ENCODE peak calls at places on chromosomes 1 and 21, in five cellular contexts. D is HFF-Myc, Z is foreskin fibroblast, Q is OCI-LY7, E is bronchial epithelial cell. G is an unnamed sample.

GRCh38 chr1:20964540-20965484 is 177.7 kb upstream of the HP1BP3 start:
- DNase-seq in D (no peak), Z (no peak), Q (peak), E (no peak), G (peak)

GRCh38 chr1:191348328-191348727 is 809.9 kb upstream of the RGS18 start:
- DNase-seq in D (no peak), E (no peak), Z (no peak), Q (no peak), G (no peak)

GRCh38 chr21:39000496-39000895 is 182.8 kb downstream of the PSMG1 start:
- DNase-seq in D (no peak), Z (no peak), Q (no peak), E (peak), G (no peak)

GRCh38 chr1:220734571-220735326 is 13.4 kb upstream of the MTARC2 start:
- DNase-seq in E (peak), Q (no peak), D (peak), Z (peak), G (no peak)

GRCh38 chr1:57850572-57850971 is 426.7 kb upstream of the DAB1 start:
- DNase-seq in E (no peak), D (no peak), Q (no peak), Z (no peak), G (no peak)

GRCh38 chr1:238811211-238811610 is 575.2 kb upstream of the CHRM3 start:
- DNase-seq in Z (no peak), D (no peak), E (no peak), Q (no peak), G (no peak)

GRCh38 chr1:7380712-7381111 is 390.4 kb upstream of the VAMP3 start:
- DNase-seq in Z (no peak), D (no peak), Q (no peak), E (no peak), G (no peak)

GRCh38 chr1:171366099-171366498 is 52.1 kb downstream of the FMO4 start:
- DNase-seq in Q (no peak), Z (peak), E (peak), D (no peak), G (no peak)

GRCh38 chr21:43193651-43194302 is 25.0 kb downstream of the CRYAA start:
- DNase-seq in E (peak), D (peak), Q (peak), Z (peak), G (peak)

GRCh38 chr1:207644852-207645631 is at the start of gene CR1L:
- DNase-seq in E (peak), Q (no peak), D (no peak), Z (peak), G (peak)

GRCh38 chr1:166197597-166197996 is 30.8 kb upstream of the FAM78B start:
- DNase-seq in Z (no peak), D (no peak), Q (no peak), E (peak), G (no peak)

GRCh38 chr1:41468082-41468762 is 16.3 kb downstream of the EDN2 start:
- DNase-seq in Q (no peak), D (no peak), Z (no peak), E (no peak), G (no peak)

GRCh38 chr1:1777510-1777909 is 760 bp downstream of the NADK start:
- DNase-seq in E (no peak), Z (peak), Q (peak), D (no peak), G (peak)

GRCh38 chr21:31511258-31511657 is 148.2 kb upstream of the SOD1 start:
- DNase-seq in Z (no peak), Q (no peak), E (no peak), D (no peak), G (no peak)

GRCh38 chr21:27371688-27372331 is 404.9 kb upstream of the ADAMTS5 start:
- DNase-seq in Q (no peak), E (peak), D (no peak), Z (no peak), G (no peak)

GRCh38 chr1:8661185-8662110 is 156.0 kb downstream of the RERE start:
- DNase-seq in E (peak), D (peak), Q (no peak), Z (peak), G (peak)

GRCh38 chr1:205994342-205994741 is 8.9 kb downstream of the RAB7B start:
- DNase-seq in Q (no peak), D (no peak), E (no peak), Z (no peak), G (no peak)

GRCh38 chr21:15291621-15292266 is 226.9 kb upstream of the NRIP1 start:
- DNase-seq in E (peak), D (no peak), Q (no peak), Z (peak), G (no peak)

GRCh38 chr1:93670141-93670540 is 11.5 kb downstream of the BCAR3 start:
- DNase-seq in E (no peak), Q (no peak), Z (peak), D (no peak), G (no peak)

GRCh38 chr1:153192697-153193096 is 10.5 kb upstream of the LELP1 start:
- DNase-seq in D (no peak), Z (no peak), Q (peak), E (peak), G (peak)

GRCh38 chr21:32359719-32360260 is 33.0 kb downstream of the URB1 start:
- DNase-seq in D (no peak), Q (peak), Z (no peak), E (no peak), G (no peak)

GRCh38 chr1:64909021-64909420 is 57.3 kb downstream of the JAK1 start:
- DNase-seq in D (no peak), Z (peak), E (no peak), Q (no peak), G (no peak)

GRCh38 chr1:223811634-223812101 is 34.1 kb downstream of the TP53BP2 start:
- DNase-seq in D (no peak), E (peak), Z (peak), Q (peak), G (peak)

GRCh38 chr1:246679211-246680177 is 44.7 kb upstream of the SCCPDH start:
- DNase-seq in Q (no peak), Z (peak), E (no peak), D (no peak), G (no peak)

GRCh38 chr1:48920741-48921330 is 144.1 kb upstream of the BEND5 start:
- DNase-seq in Q (no peak), Z (peak), D (no peak), E (no peak), G (no peak)

GRCh38 chr1:48917901-48918603 is 141.4 kb upstream of the BEND5 start:
- DNase-seq in Q (no peak), E (no peak), D (no peak), Z (no peak), G (no peak)

GRCh38 chr1:48917070-48917454 is 140.4 kb upstream of the BEND5 start:
- DNase-seq in Z (no peak), Q (no peak), D (no peak), E (no peak), G (no peak)

DNA sequence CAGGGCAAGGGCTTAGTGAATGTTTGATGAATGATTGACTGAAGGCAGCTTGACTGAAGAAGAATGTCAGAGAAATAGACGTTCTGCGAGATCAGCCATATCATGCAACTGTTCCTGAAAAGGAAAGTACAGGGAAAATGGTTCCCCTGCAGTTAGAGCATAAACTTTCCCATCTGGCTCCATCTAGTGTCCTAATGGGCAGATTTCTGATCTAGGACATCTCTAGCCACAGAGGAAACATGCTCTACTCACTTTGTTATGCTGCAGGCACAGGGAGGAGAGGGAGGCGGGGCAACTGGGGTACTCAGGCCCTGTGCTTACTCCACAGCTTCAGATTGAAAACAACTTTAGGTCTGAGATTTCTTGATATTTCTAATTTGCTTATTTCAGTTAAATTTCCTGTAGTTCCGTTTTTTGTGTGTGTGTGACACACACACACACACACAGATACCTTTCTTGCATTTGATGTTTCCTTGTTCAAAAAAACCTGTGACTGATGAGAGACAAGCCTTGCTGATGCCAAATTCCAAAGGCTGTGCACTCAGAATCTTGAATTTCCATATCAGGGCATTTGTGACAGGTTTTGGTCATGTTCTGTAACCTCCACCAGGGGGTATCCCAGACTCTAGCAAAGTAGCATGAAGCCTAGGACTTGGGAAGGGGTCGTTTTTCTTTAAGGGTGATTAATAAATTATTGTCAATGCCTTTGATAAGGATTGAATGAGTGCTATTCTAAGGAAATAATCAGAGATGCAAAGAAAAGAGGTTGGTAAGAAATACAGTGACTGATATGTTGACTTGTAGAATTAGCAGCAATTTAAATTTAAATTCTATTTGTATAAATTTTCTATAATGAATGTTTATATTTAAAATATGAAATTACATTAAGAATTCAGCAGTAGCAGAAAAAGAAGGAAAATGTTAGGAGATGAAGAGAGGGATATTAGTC is 139.7 kb upstream of the BEND5 start:
- DNase-seq in E (peak), Q (peak), Z (peak), D (peak), G (peak)
- TF ChIP-seq CTCF in E (peak), Q (peak), Z (peak), D (peak), G (peak)

GRCh38 chr1:22562584-22563551 is at the start of gene EPHA8:
- DNase-seq in Q (no peak), E (no peak), Z (no peak), D (no peak), G (no peak)
- H3K4me3 ChIP-seq in Q (no peak), E (no peak), Z (no peak), D (no peak), G (no peak)

DNA sequence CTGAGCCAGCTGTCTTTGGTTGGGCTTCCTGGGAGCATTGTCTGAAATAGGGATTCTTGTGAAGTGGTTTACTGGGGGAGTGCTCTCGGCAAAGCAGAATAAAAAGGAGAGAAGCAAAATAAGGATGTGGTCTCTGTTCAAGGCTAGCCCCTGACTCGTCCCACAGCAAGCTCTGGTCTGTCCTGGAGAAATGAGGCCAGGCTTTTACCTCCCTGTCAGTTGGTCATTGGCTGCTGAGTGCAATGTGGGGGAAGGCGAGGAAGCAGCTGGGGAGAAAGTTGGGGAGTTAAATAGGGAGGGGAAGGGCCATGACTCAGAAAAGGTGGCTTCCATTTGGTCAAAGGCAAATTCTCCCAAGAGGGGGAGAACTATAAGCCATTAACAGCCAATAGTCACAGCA is 303.9 kb upstream of the DUSP10 start:
- DNase-seq in E (no peak), D (no peak), Z (no peak), Q (no peak), G (no peak)
- TF ChIP-seq CTCF in E (no peak), D (no peak), Z (no peak), Q (no peak), G (no peak)

GRCh38 chr1:180937012-180937372 is 24.3 kb downstream of the KIAA1614 start:
- DNase-seq in E (no peak), Z (no peak), Q (no peak), D (no peak), G (no peak)

GRCh38 chr1:180936110-180937011 is 23.7 kb downstream of the KIAA1614 start:
- DNase-seq in Z (no peak), Q (no peak), D (no peak), E (no peak), G (no peak)

GRCh38 chr1:180937624-180938225 is 25.0 kb downstream of the KIAA1614 start:
- DNase-seq in E (no peak), Z (no peak), Q (no peak), D (no peak), G (no peak)

GRCh38 chr1:180934563-180934962 is 21.9 kb downstream of the KIAA1614 start:
- DNase-seq in Q (peak), D (no peak), Z (no peak), E (no peak), G (peak)

GRCh38 chr1:180935326-180936109 is 22.8 kb downstream of the KIAA1614 start:
- DNase-seq in Q (peak), Z (no peak), D (no peak), E (no peak), G (peak)
- H3K4me3 ChIP-seq in Q (no peak), Z (no peak), D (no peak), E (no peak), G (no peak)

GRCh38 chr1:161905269-161905884 is 118.3 kb downstream of the OLFML2B start:
- DNase-seq in Q (peak), Z (peak), D (no peak), E (peak), G (peak)
- TF ChIP-seq CTCF in Q (peak), Z (peak), D (peak), E (peak), G (peak)

GRCh38 chr1:53315456-53316048 is 12.3 kb downstream of the LRP8 start:
- DNase-seq in Q (no peak), Z (no peak), D (no peak), E (no peak), G (no peak)

GRCh38 chr1:53316742-53317650 is 10.9 kb downstream of the LRP8 start:
- DNase-seq in Q (no peak), Z (peak), D (no peak), E (no peak), G (no peak)

GRCh38 chr1:53316058-53316741 is 11.7 kb downstream of the LRP8 start:
- DNase-seq in E (no peak), Q (no peak), D (no peak), Z (peak), G (no peak)

GRCh38 chr1:53319296-53320101 is 8.4 kb downstream of the LRP8 start:
- DNase-seq in Q (no peak), Z (no peak), E (no peak), D (no peak), G (no peak)

GRCh38 chr1:53317651-53318539 is 10.0 kb downstream of the LRP8 start:
- DNase-seq in Q (no peak), Z (no peak), E (no peak), D (no peak), G (no peak)
- H3K4me3 ChIP-seq in Q (no peak), Z (no peak), E (no peak), D (no peak), G (no peak)

GRCh38 chr21:21373969-21374368 is 375.8 kb downstream of the NCAM2 start:
- DNase-seq in Z (peak), D (no peak), Q (no peak), E (no peak), G (no peak)
- TF ChIP-seq CTCF in Z (no peak), D (no peak), Q (no peak), E (no peak), G (no peak)

DNA sequence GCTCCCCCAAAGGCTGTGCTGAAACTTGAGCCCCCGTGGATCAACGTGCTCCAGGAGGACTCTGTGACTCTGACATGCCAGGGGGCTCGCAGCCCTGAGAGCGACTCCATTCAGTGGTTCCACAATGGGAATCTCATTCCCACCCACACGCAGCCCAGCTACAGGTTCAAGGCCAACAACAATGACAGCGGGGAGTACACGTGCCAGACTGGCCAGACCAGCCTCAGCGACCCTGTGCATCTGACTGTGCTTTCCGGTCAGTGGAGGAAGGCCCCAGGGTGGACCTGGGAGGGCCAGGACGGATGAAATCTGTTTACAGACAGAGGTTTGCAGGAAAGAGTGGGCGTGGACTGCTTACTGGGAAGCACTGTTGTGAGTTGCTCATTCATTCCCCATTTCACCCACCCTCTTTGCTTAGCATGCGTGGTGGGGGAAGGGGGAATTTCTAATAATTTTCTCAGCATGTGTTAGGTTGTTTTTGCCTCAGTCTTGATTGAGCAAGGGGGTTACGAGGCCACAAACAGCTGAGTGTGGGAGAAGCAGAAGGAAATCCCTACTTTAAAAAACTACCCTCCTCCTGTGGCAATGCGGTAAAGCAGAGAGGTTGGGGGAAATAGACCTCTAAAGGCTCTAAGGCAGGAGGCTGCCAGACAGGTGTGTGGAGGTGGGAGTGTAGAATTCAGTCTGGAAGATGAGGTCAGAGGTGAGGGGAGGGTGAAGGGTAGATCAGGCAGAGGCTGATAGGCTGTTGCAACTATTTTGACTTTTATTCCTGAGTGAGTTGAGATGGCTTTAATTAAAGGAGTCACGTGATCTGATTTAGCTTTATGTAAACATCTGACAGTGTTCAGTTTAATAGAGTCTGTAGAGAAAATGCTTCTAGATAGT is 1.3 kb downstream of the FCGR2A start:
- DNase-seq in E (no peak), Z (peak), Q (no peak), D (peak), G (no peak)
- H3K4me3 ChIP-seq in E (no peak), Z (no peak), Q (no peak), D (no peak), G (no peak)